ENCODE peak calls at places on chromosomes 3 and 15, in five cellular contexts. R is pancreas; P is astrocyte of the spinal cord; V is GM12865; X is CD8-positive, alpha-beta memory T cell. T is an unnamed sample.

GRCh38 chr15:60343221-60343970 is 54.4 kb downstream of the ANXA2 start:
- DNase-seq in X (no peak), V (peak; percentile 7), R (no peak), P (peak; percentile 36), T (peak; percentile 12)

GRCh38 chr15:40749151-40749630 is 5.9 kb downstream of the RMDN3 start:
- DNase-seq in V (no peak), X (no peak), R (no peak), P (no peak), T (no peak)

GRCh38 chr15:81901323-81901722 is 144.5 kb downstream of the MEX3B start:
- DNase-seq in R (no peak), P (no peak), V (no peak), X (no peak), T (no peak)

GRCh38 chr3:12964713-12965612 is 108.3 kb downstream of the IQSEC1 start:
- DNase-seq in R (peak; percentile 35), V (no peak), X (no peak), P (no peak), T (no peak)

GRCh38 chr15:90000175-90000923 is 775 bp upstream of the ZNF710 start:
- DNase-seq in V (peak; percentile 31), X (no peak), R (peak; percentile 55), P (peak; percentile 32), T (no peak)

GRCh38 chr3:168040624-168041208 is 55.0 kb downstream of the GOLIM4 start:
- DNase-seq in R (no peak), P (peak; percentile 72), V (peak; percentile 52), X (no peak), T (peak; percentile 44)

GRCh38 chr15:32824777-32825176 is 107.0 kb downstream of the GREM1 start:
- DNase-seq in R (no peak), V (no peak), X (no peak), P (peak; percentile 90), T (no peak)

GRCh38 chr3:46463120-46463867 is 1.4 kb downstream of the LTF start:
- DNase-seq in R (no peak), P (no peak), V (no peak), X (no peak), T (no peak)

GRCh38 chr3:34364345-34364744 is 565.9 kb downstream of the PDCD6IP start:
- DNase-seq in R (no peak), X (no peak), V (no peak), P (peak; percentile 10), T (no peak)

GRCh38 chr3:112687621-112688020 is 46.7 kb upstream of the CCDC80 start:
- DNase-seq in R (no peak), P (no peak), X (no peak), V (no peak), T (no peak)

GRCh38 chr3:74614133-74614967 is at the start of gene CNTN3:
- DNase-seq in V (no peak), R (peak; percentile 63), P (no peak), X (no peak), T (no peak)

GRCh38 chr3:194130807-194131589 is 5.0 kb upstream of the HES1 start:
- DNase-seq in V (peak; percentile 92), P (peak; percentile 56), X (no peak), R (peak; percentile 73), T (peak; percentile 77)
- H3K4me3 ChIP-seq in V (no peak overlapping the region), P (no peak overlapping the region), X (no peak overlapping the region), R (no peak overlapping the region), T (no peak overlapping the region)

GRCh38 chr15:42036991-42037390 is 16.1 kb upstream of the PLA2G4E start:
- DNase-seq in V (no peak), P (no peak), R (no peak), X (no peak), T (no peak)

GRCh38 chr15:42037650-42038049 is 16.8 kb upstream of the PLA2G4E start:
- DNase-seq in V (no peak), R (peak; percentile 42), X (no peak), P (no peak), T (peak; percentile 28)

GRCh38 chr15:42035362-42035761 is 14.5 kb upstream of the PLA2G4E start:
- DNase-seq in X (no peak), V (peak; percentile 65), R (no peak), P (no peak), T (no peak)

GRCh38 chr15:42034628-42035177 is 13.9 kb upstream of the PLA2G4E start:
- DNase-seq in P (no peak), V (no peak), X (no peak), R (no peak), T (no peak)

GRCh38 chr15:42036112-42036905 is 15.5 kb upstream of the PLA2G4E start:
- DNase-seq in R (no peak), V (no peak), P (no peak), X (no peak), T (no peak)
- H3K4me3 ChIP-seq in R (no peak overlapping the region), V (no peak overlapping the region), P (no peak overlapping the region), X (no peak overlapping the region), T (no peak overlapping the region)

DNA sequence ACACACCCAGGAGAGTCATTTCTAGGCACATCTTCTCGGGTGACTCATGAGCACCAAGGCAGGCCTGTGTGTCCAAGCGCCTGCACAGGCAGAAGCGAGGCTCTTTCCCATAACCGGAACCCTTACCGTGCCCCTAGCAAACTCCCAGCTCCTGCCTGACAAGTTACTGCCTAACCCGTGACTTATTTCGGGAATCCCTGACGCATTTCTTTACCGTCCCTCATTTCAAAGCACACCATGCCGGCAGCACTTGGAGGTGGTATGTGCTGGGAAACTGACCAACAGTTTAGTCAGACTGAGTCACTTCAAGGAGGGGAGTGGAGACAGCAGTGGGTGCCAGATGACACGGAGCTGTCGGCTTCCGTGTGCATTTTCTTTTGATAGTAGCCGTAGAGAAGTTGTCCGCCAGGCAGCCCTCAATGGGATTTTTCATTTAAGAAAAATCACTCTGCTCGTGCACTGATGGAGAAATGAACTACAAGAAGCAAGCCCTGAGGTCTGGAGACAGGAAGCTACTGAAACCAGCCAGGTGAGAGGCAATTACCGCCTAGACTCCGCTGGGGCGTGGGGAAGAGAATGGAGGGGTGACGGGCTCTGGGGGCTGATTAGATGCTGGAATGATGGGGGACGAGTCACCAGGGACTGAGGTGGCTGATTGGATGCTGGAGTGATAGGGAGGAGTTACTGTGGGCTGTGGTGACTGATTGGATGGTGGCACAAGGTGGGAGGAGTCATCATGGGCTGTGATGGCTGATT is 17.2 kb upstream of the HRH1 start:
- DNase-seq in P (peak; percentile 100), X (no peak), R (peak; percentile 11), V (no peak), T (peak; percentile 12)
- H3K4me3 ChIP-seq in P (peak overlapping the region; percentile 49), X (no peak overlapping the region), R (no peak overlapping the region), V (no peak overlapping the region), T (no peak overlapping the region)

DNA sequence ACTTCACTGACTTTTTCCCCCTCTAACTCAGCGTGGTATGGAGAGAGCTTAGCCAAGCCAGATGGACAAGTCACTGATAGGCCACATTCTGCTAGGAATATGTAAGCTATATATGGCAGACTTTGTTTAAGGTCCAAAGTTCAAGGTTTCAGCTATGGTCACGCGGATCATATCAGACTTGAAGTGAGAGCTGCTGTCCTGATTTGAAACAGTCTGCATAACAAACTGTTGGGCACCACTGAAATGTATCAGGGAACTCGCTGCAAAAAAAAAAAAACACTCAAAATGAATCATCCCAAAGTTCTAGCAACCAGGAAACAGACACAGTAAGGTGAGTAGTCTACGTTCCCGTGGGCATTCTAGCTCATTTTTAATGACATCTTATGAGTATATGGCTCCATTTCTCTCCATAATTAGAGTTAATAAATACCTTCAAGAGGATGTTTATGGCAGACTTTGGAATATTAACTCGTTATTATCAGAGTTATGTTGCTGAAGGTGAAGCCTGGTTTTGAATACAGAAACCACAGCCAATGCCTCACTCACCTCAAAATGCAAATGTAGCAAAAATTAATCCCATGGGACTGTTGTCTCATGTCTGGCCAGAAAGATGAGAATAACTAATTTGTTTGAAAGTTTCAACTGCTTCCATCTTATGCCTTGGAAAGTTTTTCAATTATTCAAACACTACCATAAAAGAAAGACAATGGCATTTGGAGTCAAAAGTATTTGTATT is 12.3 kb downstream of the DPH3 start:
- DNase-seq in V (peak; percentile 33), P (no peak), R (no peak), X (no peak), T (no peak)
- H3K4me3 ChIP-seq in V (no peak overlapping the region), P (no peak overlapping the region), R (no peak overlapping the region), X (no peak overlapping the region), T (no peak overlapping the region)